ENCODE peak calls at places on chromosomes 7 and 10, in six cellular contexts. K is BJ, R is heart right ventricle, Q is BE2C, N is colonic mucosa, J is transverse colon. X is an unnamed sample. For H3K36me3, the result is how much of the 10 kb centered on the place peaks cover.

GRCh38 chr7:137081694-137082093 is 213.2 kb downstream of the CHRM2 start:
- DNase-seq in J (peak), K (peak), Q (peak), R (peak), N (peak), X (no peak)

GRCh38 chr10:44335330-44336021 is 49.4 kb downstream of the CXCL12 start:
- DNase-seq in J (no peak), Q (no peak), K (no peak), N (no peak), R (no peak), X (no peak)

GRCh38 chr7:101923276-101923985 is 106.0 kb downstream of the CUX1 start:
- DNase-seq in K (peak), Q (no peak), R (no peak), J (no peak), N (no peak), X (no peak)

GRCh38 chr10:131829156-131829930 is 71.5 kb upstream of the PPP2R2D start:
- DNase-seq in N (no peak), J (no peak), K (no peak), R (no peak), Q (no peak), X (no peak)

GRCh38 chr7:91396-92158 is 100.8 kb upstream of the FAM20C start:
- DNase-seq in R (no peak), K (no peak), N (no peak), Q (no peak), J (no peak), X (no peak)

GRCh38 chr10:59434463-59435326 is 72.3 kb upstream of the FAM13C start:
- DNase-seq in J (no peak), Q (no peak), K (no peak), N (no peak), R (no peak), X (no peak)

GRCh38 chr10:72097448-72098300 is 9.3 kb upstream of the SPOCK2 start:
- DNase-seq in J (no peak), R (peak), Q (no peak), K (peak), N (no peak), X (peak)

GRCh38 chr7:39622609-39623311 is 612 bp upstream of the RALA start:
- DNase-seq in K (no peak), J (no peak), Q (no peak), N (no peak), R (no peak), X (no peak)

GRCh38 chr7:4823442-4824119 is 38.2 kb downstream of the PAPOLB start:
- DNase-seq in K (no peak), Q (no peak), R (no peak), N (no peak), J (no peak), X (no peak)

GRCh38 chr10:14436233-14436632 is 105.5 kb upstream of the FRMD4A start:
- DNase-seq in R (no peak), Q (no peak), N (no peak), K (no peak), J (no peak), X (no peak)

GRCh38 chr10:36358736-36359135 is 716.6 kb upstream of the FZD8 start:
- DNase-seq in J (no peak), N (no peak), R (no peak), K (no peak), Q (no peak), X (no peak)

GRCh38 chr7:39624202-39624807 is 933 bp downstream of the RALA start:
- DNase-seq in J (no peak), Q (no peak), K (no peak), N (peak), R (no peak), X (no peak)

GRCh38 chr7:30459591-30460245 is 18.9 kb downstream of the NOD1 start:
- DNase-seq in Q (peak), N (peak), K (peak), R (peak), J (peak), X (no peak)

GRCh38 chr7:131363719-131364118 is 36.0 kb downstream of the MKLN1 start:
- DNase-seq in N (no peak), Q (no peak), K (no peak), J (no peak), R (no peak), X (no peak)

GRCh38 chr7:85688712-85689111 is 501.9 kb upstream of the SEMA3D start:
- DNase-seq in R (no peak), Q (no peak), J (no peak), K (no peak), N (no peak), X (no peak)

GRCh38 chr7:109375857-109376256 is 806.2 kb downstream of the DNAJB9 start:
- DNase-seq in Q (no peak), N (no peak), R (no peak), K (no peak), J (no peak), X (no peak)

GRCh38 chr10:132606536-132607316 is 69.1 kb downstream of the INPP5A start:
- DNase-seq in Q (no peak), N (peak), K (no peak), R (peak), J (no peak), X (no peak)

GRCh38 chr7:101410743-101411476 is 48.2 kb downstream of the COL26A1 start:
- DNase-seq in J (peak), R (peak), Q (peak), K (no peak), N (peak), X (no peak)

GRCh38 chr7:150374472-150374871 is 4.7 kb upstream of the ZNF775 start:
- DNase-seq in J (no peak), R (no peak), K (no peak), N (no peak), Q (no peak), X (no peak)

GRCh38 chr7:92751902-92752901 is 84.2 kb downstream of the CDK6 start:
- DNase-seq in K (peak), Q (no peak), R (no peak), J (no peak), N (no peak), X (no peak)

GRCh38 chr10:53233759-53234158 is 461.2 kb upstream of the MBL2 start:
- DNase-seq in R (no peak), J (no peak), N (no peak), Q (no peak), K (no peak), X (no peak)

GRCh38 chr10:76892766-76893479 is 744.7 kb downstream of the KCNMA1 start:
- DNase-seq in Q (no peak), N (no peak), R (no peak), J (no peak), K (no peak), X (no peak)

GRCh38 chr10:97123713-97124112 is 62.0 kb downstream of the SLIT1 start:
- DNase-seq in R (no peak), Q (no peak), N (no peak), K (no peak), J (no peak), X (no peak)

GRCh38 chr7:111138196-111138569 is 47.3 kb downstream of the LRRN3 start:
- DNase-seq in R (peak), Q (peak), N (peak), K (no peak), J (peak), X (peak)

GRCh38 chr7:98877146-98877545 is 1.2 kb upstream of the TRRAP start:
- DNase-seq in R (no peak), N (no peak), K (no peak), J (no peak), Q (no peak), X (no peak)

GRCh38 chr7:149175150-149175549 is 20.2 kb upstream of the ZNF282 start:
- DNase-seq in J (no peak), Q (no peak), K (no peak), N (no peak), R (no peak), X (no peak)
- H3K36me3 ChIP-seq in J (under half), Q (half or more), K (under half), N (under half), R (under half), X (under half)

GRCh38 chr10:110880012-110880411 is 8.3 kb downstream of the PDCD4 start:
- DNase-seq in J (no peak), Q (no peak), K (no peak), N (no peak), R (no peak), X (no peak)
- H3K36me3 ChIP-seq in J (under half), Q (under half), K (under half), N (under half), R (under half), X (under half)

DNA sequence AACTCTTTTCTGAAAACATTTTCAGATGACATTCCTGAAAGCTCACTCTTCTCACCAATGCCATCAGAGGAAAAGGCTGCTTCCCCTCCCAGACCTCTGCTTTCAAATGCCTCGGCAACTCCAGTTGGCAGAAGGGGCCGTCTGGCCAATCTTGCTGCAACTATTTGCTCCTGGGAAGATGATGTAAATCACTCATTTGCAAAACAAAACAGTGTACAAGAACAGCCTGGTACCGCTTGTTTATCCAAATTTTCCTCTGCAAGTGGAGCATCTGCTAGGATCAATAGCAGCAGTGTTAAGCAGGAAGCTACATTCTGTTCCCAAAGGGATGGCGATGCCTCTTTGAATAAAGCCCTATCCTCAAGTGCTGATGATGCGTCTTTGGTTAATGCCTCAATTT is 16.5 kb downstream of the ANLN start:
- DNase-seq in Q (no peak), R (no peak), K (no peak), N (no peak), J (no peak), X (no peak)
- H3K36me3 ChIP-seq in Q (half or more), R (under half), K (under half), N (under half), J (under half), X (under half)

GRCh38 chr10:48450233-48450810 is 143.8 kb downstream of the MAPK8 start:
- DNase-seq in J (no peak), Q (peak), K (no peak), R (no peak), N (no peak), X (no peak)
- H3K36me3 ChIP-seq in J (under half), Q (under half), K (under half), R (under half), N (under half), X (under half)

X was measured in thoracic aorta.